ENCODE peak calls at places on chromosomes 1 and 21, in eight cellular contexts. B, W, O, Z, C, M, I and Y are unnamed samples.

GRCh38 chr1:3930696-3931309 is 30.7 kb upstream of the C1orf174 start:
- DNase-seq in B (no peak), W (no peak), O (no peak), Z (no peak), C (no peak), M (no peak), I (no peak), Y (no peak)

GRCh38 chr1:32539584-32540571 is 651 bp downstream of the ZBTB8A start:
- DNase-seq in B (peak), W (no peak), O (no peak), Z (peak), C (peak), M (no peak), I (peak), Y (peak)

GRCh38 chr1:1842360-1843146 is 48.3 kb downstream of the GNB1 start:
- DNase-seq in B (no peak), W (no peak), O (no peak), Z (no peak), C (peak), M (no peak), I (no peak), Y (no peak)

GRCh38 chr1:40880813-40881549 is 18.8 kb upstream of the CITED4 start:
- DNase-seq in B (no peak), W (no peak), O (no peak), Z (no peak), C (no peak), M (no peak), I (peak), Y (no peak)

GRCh38 chr1:243335297-243335696 is 79.5 kb downstream of the SDCCAG8 start:
- DNase-seq in B (no peak), W (no peak), O (no peak), Z (no peak), C (no peak), M (no peak), I (no peak), Y (no peak)

GRCh38 chr1:94805912-94806311 is 14.2 kb upstream of the SLC44A3 start:
- DNase-seq in B (no peak), W (no peak), O (no peak), Z (peak), C (peak), M (peak), I (peak), Y (peak)

GRCh38 chr1:182217967-182218366 is 156.5 kb upstream of the ZNF648 start:
- DNase-seq in B (no peak), W (no peak), O (no peak), Z (no peak), C (no peak), M (no peak), I (peak), Y (no peak)

GRCh38 chr1:170670751-170671628 is 7.1 kb downstream of the PRRX1 start:
- DNase-seq in B (peak), W (no peak), O (no peak), Z (no peak), C (no peak), M (peak), I (no peak), Y (peak)

GRCh38 chr1:15719721-15720120 is 16.3 kb upstream of the SLC25A34 start:
- DNase-seq in B (no peak), W (no peak), O (no peak), Z (no peak), C (peak), M (no peak), I (no peak), Y (no peak)

GRCh38 chr1:31765041-31765467 is 914 bp upstream of the ADGRB2 start:
- DNase-seq in B (no peak), W (no peak), O (no peak), Z (no peak), C (peak), M (peak), I (no peak), Y (peak)

GRCh38 chr1:27529638-27530018 is 39.7 kb upstream of the WASF2 start:
- DNase-seq in B (no peak), W (no peak), O (no peak), Z (no peak), C (no peak), M (no peak), I (no peak), Y (no peak)

GRCh38 chr1:143735764-143736461 is 235.9 kb downstream of the FAM72C start:
- DNase-seq in B (no peak), W (no peak), O (no peak), Z (no peak), C (no peak), M (no peak), I (peak), Y (no peak)

GRCh38 chr1:1833916-1834325 is 55.7 kb upstream of the NADK start:
- DNase-seq in B (no peak), W (no peak), O (no peak), Z (no peak), C (peak), M (no peak), I (no peak), Y (peak)

GRCh38 chr21:34181418-34181817 is 108.0 kb downstream of the MRPS6 start:
- DNase-seq in B (no peak), W (no peak), O (no peak), Z (no peak), C (no peak), M (no peak), I (no peak), Y (no peak)

GRCh38 chr1:53180226-53180625 is 16.4 kb upstream of the CPT2 start:
- DNase-seq in B (no peak), W (no peak), O (no peak), Z (peak), C (no peak), M (no peak), I (no peak), Y (peak)

GRCh38 chr1:208526726-208527125 is 282.5 kb upstream of the PLXNA2 start:
- DNase-seq in B (no peak), W (no peak), O (no peak), Z (no peak), C (no peak), M (no peak), I (no peak), Y (no peak)

GRCh38 chr1:6208723-6209660 is 3.1 kb downstream of the RNF207 start:
- DNase-seq in B (peak), W (no peak), O (no peak), Z (peak), C (no peak), M (no peak), I (no peak), Y (peak)

GRCh38 chr1:28259935-28260802 is 851 bp downstream of the SESN2 start:
- DNase-seq in B (peak), W (peak), O (no peak), Z (peak), C (no peak), M (peak), I (peak), Y (peak)

GRCh38 chr21:45151484-45152115 is 77.2 kb downstream of the ADARB1 start:
- DNase-seq in B (no peak), W (no peak), O (no peak), Z (no peak), C (peak), M (no peak), I (no peak), Y (peak)

GRCh38 chr1:34212673-34213072 is 36.0 kb downstream of the C1orf94 start:
- DNase-seq in B (no peak), W (no peak), O (no peak), Z (no peak), C (no peak), M (no peak), I (no peak), Y (no peak)

GRCh38 chr1:222919478-222919865 is 104.6 kb downstream of the DISP1 start:
- DNase-seq in B (no peak), W (no peak), O (no peak), Z (peak), C (no peak), M (no peak), I (no peak), Y (peak)

GRCh38 chr1:248793592-248793991 is 32.1 kb downstream of the SH3BP5L start:
- DNase-seq in B (no peak), W (no peak), O (no peak), Z (no peak), C (no peak), M (no peak), I (no peak), Y (no peak)

GRCh38 chr1:244969355-244970235 is 105.3 kb upstream of the HNRNPU start:
- DNase-seq in B (peak), W (peak), O (peak), Z (peak), C (peak), M (peak), I (peak), Y (peak)

GRCh38 chr1:178725603-178726517 is 816 bp downstream of the RALGPS2 start:
- DNase-seq in B (peak), W (peak), O (no peak), Z (peak), C (peak), M (peak), I (peak), Y (peak)

GRCh38 chr1:184882649-184883303 is 91.5 kb downstream of the NIBAN1 start:
- DNase-seq in B (no peak), W (no peak), O (no peak), Z (peak), C (no peak), M (no peak), I (peak), Y (peak)

GRCh38 chr1:167774710-167775109 is 52.9 kb downstream of the MPZL1 start:
- DNase-seq in B (no peak), W (no peak), O (no peak), Z (no peak), C (no peak), M (no peak), I (peak), Y (peak)

GRCh38 chr1:180415985-180416633 is 86.3 kb downstream of the ACBD6 start:
- DNase-seq in B (no peak), W (peak), O (no peak), Z (peak), C (peak), M (no peak), I (peak), Y (peak)

GRCh38 chr1:20499105-20499504 is 8.8 kb downstream of the MUL1 start:
- DNase-seq in B (no peak), W (no peak), O (no peak), Z (no peak), C (no peak), M (no peak), I (no peak), Y (no peak)

GRCh38 chr1:212700892-212701819 is 1.5 kb upstream of the BATF3 start:
- DNase-seq in B (peak), W (peak), O (no peak), Z (peak), C (peak), M (peak), I (no peak), Y (peak)

GRCh38 chr1:8956461-8957349 is 11.0 kb downstream of the CA6 start:
- DNase-seq in B (no peak), W (no peak), O (no peak), Z (no peak), C (no peak), M (no peak), I (no peak), Y (no peak)

GRCh38 chr1:218480691-218481099 is 135.6 kb downstream of the TGFB2 start:
- DNase-seq in B (no peak), W (peak), O (peak), Z (peak), C (no peak), M (no peak), I (peak), Y (peak)

GRCh38 chr21:36792505-36792967 is 93.6 kb downstream of the SIM2 start:
- DNase-seq in B (no peak), W (no peak), O (no peak), Z (no peak), C (no peak), M (no peak), I (peak), Y (peak)

GRCh38 chr1:175376194-175376593 is 183.6 kb upstream of the KIAA0040 start:
- DNase-seq in B (no peak), W (no peak), O (no peak), Z (no peak), C (peak), M (no peak), I (peak), Y (peak)

GRCh38 chr1:218823291-218823900 is 350.3 kb upstream of the LYPLAL1 start:
- DNase-seq in B (no peak), W (peak), O (peak), Z (peak), C (no peak), M (no peak), I (peak), Y (peak)

GRCh38 chr1:185479781-185480180 is 162.7 kb upstream of the IVNS1ABP start:
- DNase-seq in B (no peak), W (no peak), O (no peak), Z (no peak), C (no peak), M (no peak), I (no peak), Y (no peak)

GRCh38 chr1:156124557-156125483 is 10.3 kb downstream of the LMNA start:
- DNase-seq in B (peak), W (no peak), O (no peak), Z (peak), C (no peak), M (no peak), I (peak), Y (peak)

DNA sequence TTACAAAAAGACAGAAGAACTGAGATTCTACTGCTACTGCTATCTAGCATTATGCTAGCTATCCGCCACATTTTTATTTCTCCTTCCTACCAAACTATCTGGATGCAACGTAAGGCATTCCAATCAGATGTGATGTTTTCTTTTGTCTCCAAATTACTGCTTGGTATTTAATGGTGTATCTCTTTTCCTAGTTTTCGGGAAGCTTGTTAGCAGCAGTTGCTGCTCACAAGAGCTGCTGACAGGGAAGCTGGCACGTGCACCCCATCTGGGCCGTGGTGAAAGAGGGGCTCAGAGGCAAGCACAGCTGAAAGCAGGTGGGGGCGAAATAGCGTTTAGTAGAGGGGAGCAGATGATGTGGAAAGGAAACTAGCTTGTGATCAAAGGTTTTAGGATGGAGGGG is 57.3 kb downstream of the JAK1 start:
- DNase-seq in B (no peak), W (no peak), O (no peak), Z (peak), C (no peak), M (no peak), I (no peak), Y (peak)
- H3K4me3 ChIP-seq in B (no peak), W (no peak), O (no peak), Z (no peak), C (no peak), M (no peak), I (no peak), Y (no peak)

GRCh38 chr1:147177611-147178370 is 5.5 kb upstream of the PRKAB2 start:
- DNase-seq in B (no peak), W (no peak), O (no peak), Z (peak), C (no peak), M (no peak), I (peak), Y (peak)
- H3K4me3 ChIP-seq in B (no peak), W (peak), O (peak), Z (peak), C (no peak), M (no peak), I (peak), Y (peak)

GRCh38 chr1:206772228-206773002 is at the start of gene IL10:
- DNase-seq in B (no peak), W (no peak), O (no peak), Z (no peak), C (no peak), M (peak), I (no peak), Y (no peak)
- H3K4me3 ChIP-seq in B (no peak), W (no peak), O (no peak), Z (no peak), C (no peak), M (no peak), I (no peak), Y (no peak)

DNA sequence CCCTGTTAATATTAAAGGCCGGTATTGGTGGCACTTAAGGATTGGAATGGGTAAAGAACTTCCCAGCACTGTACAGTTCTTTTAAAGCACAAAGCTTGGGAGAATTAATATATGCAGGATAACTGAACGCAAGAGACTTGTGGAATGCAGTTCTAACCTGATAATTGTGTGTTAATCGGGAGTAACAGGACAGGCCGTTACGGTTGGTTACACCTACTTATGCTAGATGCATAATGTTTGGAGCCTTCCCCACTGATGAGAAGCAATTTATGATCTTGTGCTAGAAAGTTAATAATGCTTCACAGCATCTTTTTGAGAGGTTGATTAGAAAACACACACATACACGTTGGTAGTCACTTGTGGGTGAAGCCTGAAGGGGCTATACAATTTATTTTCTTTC is 7.0 kb downstream of the CHTOP start:
- DNase-seq in B (no peak), W (no peak), O (no peak), Z (no peak), C (no peak), M (no peak), I (no peak), Y (no peak)
- H3K4me3 ChIP-seq in B (no peak), W (no peak), O (no peak), Z (no peak), C (no peak), M (no peak), I (no peak), Y (no peak)

GRCh38 chr21:15006594-15007230 is 58.1 kb downstream of the NRIP1 start:
- DNase-seq in B (no peak), W (no peak), O (no peak), Z (no peak), C (no peak), M (no peak), I (no peak), Y (no peak)
- H3K4me3 ChIP-seq in B (no peak), W (no peak), O (no peak), Z (no peak), C (no peak), M (no peak), I (no peak), Y (no peak)

GRCh38 chr1:150970818-150971582 is 3.6 kb downstream of the CERS2 start:
- DNase-seq in B (peak), W (peak), O (no peak), Z (peak), C (no peak), M (peak), I (peak), Y (peak)
- H3K4me3 ChIP-seq in B (peak), W (no peak), O (no peak), Z (peak), C (no peak), M (no peak), I (no peak), Y (no peak)

DNA sequence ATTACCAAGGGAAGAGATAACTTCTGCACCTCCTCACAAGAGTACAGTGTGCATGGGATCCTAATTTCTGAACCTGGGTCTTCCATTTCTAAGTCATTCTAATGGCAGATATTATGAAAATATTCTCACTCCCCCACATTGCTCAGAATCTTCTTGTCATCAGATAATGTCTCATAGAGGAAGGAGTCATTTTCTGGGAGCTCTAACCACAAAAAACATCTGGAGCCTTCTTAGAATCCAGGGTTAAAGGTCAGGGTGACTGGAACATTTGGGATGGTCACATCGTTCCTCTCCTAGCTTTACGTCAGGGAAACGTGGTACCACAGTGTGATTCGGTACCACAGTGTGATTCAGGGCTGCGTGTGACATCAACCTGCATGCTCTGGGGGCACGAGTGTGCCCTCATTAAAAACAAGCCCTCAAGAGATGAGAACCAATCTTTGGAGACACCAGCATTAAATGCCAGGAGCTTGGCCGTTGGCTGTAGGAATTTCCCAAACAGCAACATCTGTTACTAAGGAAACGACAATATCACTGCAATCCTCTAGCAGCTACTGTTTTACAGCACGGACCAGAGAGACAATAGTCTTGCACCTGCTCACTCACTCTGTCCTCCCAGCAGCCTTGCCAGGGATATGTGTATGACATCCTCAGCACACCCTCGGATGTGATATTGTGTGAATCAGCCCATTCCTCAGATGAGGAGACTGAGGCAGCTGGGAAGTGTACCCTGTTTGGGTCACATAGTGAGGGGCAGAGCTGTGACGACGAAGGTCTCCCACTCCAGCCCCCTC is 179.1 kb downstream of the PSMG1 start:
- DNase-seq in B (no peak), W (peak), O (no peak), Z (peak), C (no peak), M (no peak), I (peak), Y (peak)
- H3K4me3 ChIP-seq in B (no peak), W (no peak), O (no peak), Z (no peak), C (no peak), M (no peak), I (no peak), Y (no peak)

DNA sequence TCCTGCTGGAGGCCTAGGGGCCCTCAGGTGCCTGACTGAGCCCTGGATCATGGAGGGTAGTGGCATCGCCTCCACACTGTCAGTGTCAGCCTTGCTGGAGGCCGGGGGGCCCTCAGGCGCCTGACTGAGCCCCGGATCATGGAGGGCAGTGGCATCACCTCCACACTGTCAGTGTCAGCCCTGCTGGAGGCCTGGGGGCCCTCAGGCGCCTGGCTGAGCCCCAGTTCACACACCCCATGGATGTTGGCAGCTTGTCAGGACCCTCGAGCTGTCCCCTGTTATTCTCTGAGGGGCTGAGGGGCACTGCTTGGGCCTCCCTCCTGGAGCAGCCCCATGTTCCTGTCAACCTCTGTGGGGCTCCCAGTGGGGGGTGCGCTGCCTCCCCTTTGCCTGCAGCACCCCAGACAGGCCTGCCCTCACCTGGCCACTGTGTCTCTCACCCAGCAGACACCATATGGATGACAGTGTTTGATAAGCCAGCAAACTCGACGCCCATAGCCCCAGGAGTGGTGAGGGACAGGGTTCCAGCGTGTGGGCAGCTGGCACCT is 197.6 kb downstream of the LIPI start:
- DNase-seq in B (no peak), W (no peak), O (no peak), Z (no peak), C (no peak), M (no peak), I (no peak), Y (no peak)
- H3K4me3 ChIP-seq in B (no peak), W (no peak), O (no peak), Z (no peak), C (no peak), M (no peak), I (no peak), Y (no peak)